ENCODE peak calls at places on chromosomes 5 and 9, in four cellular contexts. F is suprapubic skin, H is kidney, K is AG04450. D is an unnamed sample.

GRCh38 chr5:8340739-8341344 is 471.9 kb downstream of the MTRR start:
- DNase-seq in F (no peak), H (no peak), K (no peak), D (no peak)

GRCh38 chr5:6585939-6586646 is 46.8 kb downstream of the NSUN2 start:
- DNase-seq in F (no peak), H (no peak), K (no peak), D (no peak)

GRCh38 chr5:132714456-132715307 is 22.7 kb downstream of the KIF3A start:
- DNase-seq in F (no peak), H (no peak), K (no peak), D (no peak)

GRCh38 chr5:132426525-132427138 is 57.1 kb downstream of the SLC22A5 start:
- DNase-seq in F (peak), H (peak), K (peak), D (peak)

GRCh38 chr5:14807471-14807870 is 64.1 kb downstream of the ANKH start:
- DNase-seq in F (no peak), H (no peak), K (no peak), D (no peak)

GRCh38 chr5:89343666-89344065 is 460.7 kb upstream of the MEF2C start:
- DNase-seq in F (no peak), H (no peak), K (no peak), D (no peak)

GRCh38 chr9:72351538-72352453 is 13.2 kb downstream of the ZFAND5 start:
- DNase-seq in F (no peak), H (no peak), K (no peak), D (peak)

GRCh38 chr5:57859626-57860025 is 377.0 kb upstream of the ACTBL2 start:
- DNase-seq in F (no peak), H (no peak), K (no peak), D (no peak)

GRCh38 chr5:139700711-139701693 is 52.9 kb downstream of the CXXC5 start:
- DNase-seq in F (peak), H (no peak), K (no peak), D (no peak)

GRCh38 chr9:81653240-81653639 is 36.1 kb downstream of the TLE1 start:
- DNase-seq in F (no peak), H (no peak), K (no peak), D (no peak)

GRCh38 chr9:33923998-33924701 is 107.2 kb downstream of the UBE2R2 start:
- DNase-seq in F (no peak), H (peak), K (no peak), D (no peak)

GRCh38 chr5:93219641-93220145 is 361.3 kb downstream of the NR2F1-AS1 start:
- DNase-seq in F (no peak), H (no peak), K (no peak), D (no peak)

GRCh38 chr9:37801287-37801850 is 772 bp downstream of the DCAF10 start:
- DNase-seq in F (peak), H (peak), K (no peak), D (no peak)

GRCh38 chr5:88244686-88245085 is 24.0 kb downstream of the TMEM161B start:
- DNase-seq in F (no peak), H (no peak), K (no peak), D (no peak)

GRCh38 chr9:16526380-16526779 is 344.1 kb downstream of the BNC2 start:
- DNase-seq in F (no peak), H (no peak), K (no peak), D (no peak)

GRCh38 chr5:138241688-138242547 is 28.8 kb upstream of the CDC23 start:
- DNase-seq in F (no peak), H (peak), K (no peak), D (no peak)

GRCh38 chr9:88106492-88106891 is 31.8 kb downstream of the SPATA31C2 start:
- DNase-seq in F (no peak), H (no peak), K (no peak), D (no peak)

GRCh38 chr5:175520321-175520720 is 42.0 kb downstream of the SFXN1 start:
- DNase-seq in F (no peak), H (no peak), K (no peak), D (no peak)

GRCh38 chr5:72467987-72468386 is 39.2 kb downstream of the ZNF366 start:
- DNase-seq in F (no peak), H (no peak), K (no peak), D (no peak)

GRCh38 chr9:136011376-136011702 is 50.2 kb upstream of the UBAC1 start:
- DNase-seq in F (no peak), H (no peak), K (no peak), D (no peak)

GRCh38 chr5:41629897-41630296 is 119.5 kb upstream of the PLCXD3 start:
- DNase-seq in F (no peak), H (no peak), K (no peak), D (no peak)

GRCh38 chr5:156271569-156271968 is 55.4 kb upstream of the SGCD start:
- DNase-seq in F (no peak), H (no peak), K (no peak), D (no peak)

GRCh38 chr9:68759981-68760673 is 55.1 kb downstream of the PIP5K1B start:
- DNase-seq in F (no peak), H (no peak), K (no peak), D (no peak)

GRCh38 chr5:160339406-160340140 is 27.2 kb upstream of the CCNJL start:
- DNase-seq in F (no peak), H (no peak), K (no peak), D (no peak)

GRCh38 chr5:62001640-62002039 is 304.4 kb upstream of the KIF2A start:
- DNase-seq in F (no peak), H (no peak), K (no peak), D (no peak)

GRCh38 chr9:98833090-98833956 is 25.9 kb downstream of the GALNT12 start:
- DNase-seq in F (no peak), H (no peak), K (no peak), D (no peak)

GRCh38 chr5:150355791-150356190 is 1.7 kb upstream of the TCOF1 start:
- DNase-seq in F (no peak), H (no peak), K (no peak), D (no peak)

GRCh38 chr5:138611295-138612220 is 36.4 kb upstream of the HSPA9 start:
- DNase-seq in F (peak), H (no peak), K (no peak), D (no peak)

GRCh38 chr5:93717162-93717561 is 24.2 kb downstream of the POU5F2 start:
- DNase-seq in F (no peak), H (no peak), K (no peak), D (no peak)

GRCh38 chr5:78607864-78608263 is 40.7 kb downstream of the LHFPL2 start:
- DNase-seq in F (no peak), H (no peak), K (no peak), D (no peak)

GRCh38 chr9:130766031-130766903 is 68.8 kb upstream of the ABL1 start:
- DNase-seq in F (no peak), H (no peak), K (no peak), D (no peak)

GRCh38 chr5:135814254-135814653 is 20.2 kb upstream of the SLC25A48 start:
- DNase-seq in F (no peak), H (no peak), K (no peak), D (no peak)

GRCh38 chr9:84567776-84568175 is 101.8 kb upstream of the NTRK2 start:
- DNase-seq in F (no peak), H (no peak), K (no peak), D (no peak)

GRCh38 chr9:120186276-120186675 is 393.7 kb downstream of the CDK5RAP2 start:
- DNase-seq in F (no peak), H (no peak), K (no peak), D (no peak)

GRCh38 chr5:179795049-179795862 is 1.5 kb downstream of the LTC4S start:
- DNase-seq in F (peak), H (peak), K (no peak), D (no peak)

GRCh38 chr5:176621661-176622079 is 8.7 kb downstream of the SNCB start:
- DNase-seq in F (no peak), H (peak), K (no peak), D (no peak)

GRCh38 chr5:159571501-159572244 is 241.4 kb upstream of the IL12B start:
- DNase-seq in F (no peak), H (no peak), K (no peak), D (no peak)

GRCh38 chr5:157574456-157575095 is 999 bp downstream of the ADAM19 start:
- DNase-seq in F (no peak), H (peak), K (no peak), D (no peak)

GRCh38 chr9:79621916-79622575 is 50.3 kb downstream of the TLE4 start:
- DNase-seq in F (no peak), H (no peak), K (no peak), D (no peak)

GRCh38 chr9:96392263-96392662 is 8.8 kb upstream of the SLC35D2 start:
- DNase-seq in F (no peak), H (no peak), K (no peak), D (no peak)

GRCh38 chr9:96395964-96396363 is 12.5 kb upstream of the SLC35D2 start:
- DNase-seq in F (no peak), H (no peak), K (no peak), D (no peak)

GRCh38 chr9:96398582-96399334 is 15.2 kb upstream of the SLC35D2 start:
- DNase-seq in F (no peak), H (no peak), K (no peak), D (no peak)

GRCh38 chr9:96391021-96391765 is 7.7 kb upstream of the SLC35D2 start:
- DNase-seq in F (no peak), H (no peak), K (no peak), D (no peak)

DNA sequence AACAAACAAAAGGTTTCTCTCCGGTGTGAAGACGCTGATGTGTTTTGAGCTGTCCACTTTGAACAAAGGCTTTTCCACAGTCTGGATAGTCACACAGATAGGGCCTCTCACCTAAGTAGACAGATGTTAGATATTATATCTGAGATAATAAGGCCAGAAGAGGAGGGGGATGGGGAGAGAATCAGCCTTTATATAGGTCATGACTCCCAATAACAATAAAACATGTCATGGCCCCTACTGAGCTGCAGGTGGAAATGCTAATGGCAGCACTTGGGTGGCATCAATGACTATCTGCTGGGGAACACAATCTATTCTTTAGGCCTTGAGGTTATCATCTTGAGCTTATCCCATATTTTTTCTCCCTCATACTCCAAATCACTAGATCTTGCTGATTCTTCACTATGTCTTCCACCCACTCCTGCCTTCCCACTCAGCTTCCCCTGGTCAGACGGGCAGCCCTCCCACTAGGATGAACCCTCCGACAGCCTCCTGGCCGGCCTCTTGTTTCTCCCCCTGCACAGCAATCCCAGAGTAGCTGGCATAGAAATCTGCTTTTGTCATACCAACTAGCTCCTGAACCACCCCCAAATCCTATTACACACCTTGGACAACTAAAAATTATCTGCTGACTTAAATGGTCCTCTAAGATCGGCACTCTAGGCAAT is 11.5 kb upstream of the SLC35D2 start:
- DNase-seq in F (no peak), H (no peak), K (no peak), D (no peak)
- H3K4me3 ChIP-seq in F (no peak), H (no peak), K (no peak), D (no peak)

GRCh38 chr9:6049798-6050197 is 34.4 kb upstream of the RANBP6 start:
- DNase-seq in F (no peak), H (no peak), K (no peak), D (no peak)
- TF ChIP-seq CTCF in F (no peak), H (no peak), K (peak), D (peak)

GRCh38 chr5:55387865-55388264 is 80.1 kb downstream of the MTREX start:
- DNase-seq in F (no peak), H (no peak), K (no peak), D (no peak)

GRCh38 chr5:55384072-55384471 is 76.3 kb downstream of the MTREX start:
- DNase-seq in F (no peak), H (no peak), K (no peak), D (no peak)

GRCh38 chr5:55383254-55383653 is 75.5 kb downstream of the MTREX start:
- DNase-seq in F (no peak), H (no peak), K (no peak), D (no peak)

GRCh38 chr5:55385227-55385626 is 77.4 kb downstream of the MTREX start:
- DNase-seq in F (no peak), H (no peak), K (no peak), D (no peak)
- H3K4me3 ChIP-seq in F (no peak), H (no peak), K (no peak), D (no peak)

GRCh38 chr5:112372543-112372942 is 46.5 kb downstream of the EPB41L4A start:
- DNase-seq in F (no peak), H (no peak), K (no peak), D (no peak)
- TF ChIP-seq CTCF in F (no peak), H (peak), K (no peak), D (no peak)

GRCh38 chr5:100852051-100852450 is 51.0 kb downstream of the ST8SIA4 start:
- DNase-seq in F (no peak), H (no peak), K (no peak), D (no peak)

GRCh38 chr5:100841358-100842076 is 61.6 kb downstream of the ST8SIA4 start:
- DNase-seq in F (no peak), H (no peak), K (no peak), D (no peak)

GRCh38 chr5:100840769-100841168 is 62.3 kb downstream of the ST8SIA4 start:
- DNase-seq in F (no peak), H (no peak), K (no peak), D (no peak)

DNA sequence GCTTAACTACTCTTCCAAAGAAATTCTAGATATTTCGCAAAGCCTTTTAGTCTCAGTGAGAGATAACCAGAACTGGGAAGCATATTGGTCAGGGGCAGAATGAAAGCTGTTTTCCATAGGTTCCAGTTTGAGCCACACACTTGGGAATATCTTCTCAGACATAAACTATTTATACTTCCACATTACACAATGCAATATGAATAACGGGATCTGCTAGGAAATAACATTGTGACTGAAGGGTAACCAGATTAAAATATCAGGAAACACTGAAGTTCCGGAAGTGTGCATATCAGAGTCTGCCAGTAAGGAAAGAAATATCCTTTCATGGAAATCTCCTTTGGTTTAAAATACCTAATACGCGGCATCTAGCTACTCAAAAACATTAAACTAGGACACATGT is 56.4 kb downstream of the ST8SIA4 start:
- DNase-seq in F (no peak), H (no peak), K (no peak), D (no peak)
- H3K4me3 ChIP-seq in F (no peak), H (no peak), K (no peak), D (no peak)

GRCh38 chr9:137759117-137759516 is 118.5 kb upstream of the CACNA1B start:
- DNase-seq in F (no peak), H (peak), K (no peak), D (no peak)

GRCh38 chr9:137759649-137760321 is 117.8 kb upstream of the CACNA1B start:
- DNase-seq in F (no peak), H (peak), K (no peak), D (no peak)

GRCh38 chr9:137761032-137761431 is 116.5 kb upstream of the CACNA1B start:
- DNase-seq in F (no peak), H (no peak), K (no peak), D (no peak)

GRCh38 chr9:137761793-137762192 is 115.8 kb upstream of the CACNA1B start:
- DNase-seq in F (no peak), H (peak), K (no peak), D (no peak)

GRCh38 chr9:137760426-137760825 is 117.2 kb upstream of the CACNA1B start:
- DNase-seq in F (no peak), H (peak), K (no peak), D (no peak)
- TF ChIP-seq CTCF in F (no peak), H (no peak), K (no peak), D (no peak)

GRCh38 chr9:134069536-134070399 is 1.9 kb upstream of the BRD3 start:
- DNase-seq in F (peak), H (peak), K (no peak), D (no peak)

GRCh38 chr9:134066923-134067851 is 639 bp downstream of the BRD3 start:
- DNase-seq in F (peak), H (peak), K (no peak), D (no peak)

GRCh38 chr9:134068742-134069535 is 1.1 kb upstream of the BRD3 start:
- DNase-seq in F (peak), H (peak), K (no peak), D (no peak)

GRCh38 chr9:134066546-134066922 is 1.3 kb downstream of the BRD3 start:
- DNase-seq in F (no peak), H (no peak), K (no peak), D (no peak)

DNA sequence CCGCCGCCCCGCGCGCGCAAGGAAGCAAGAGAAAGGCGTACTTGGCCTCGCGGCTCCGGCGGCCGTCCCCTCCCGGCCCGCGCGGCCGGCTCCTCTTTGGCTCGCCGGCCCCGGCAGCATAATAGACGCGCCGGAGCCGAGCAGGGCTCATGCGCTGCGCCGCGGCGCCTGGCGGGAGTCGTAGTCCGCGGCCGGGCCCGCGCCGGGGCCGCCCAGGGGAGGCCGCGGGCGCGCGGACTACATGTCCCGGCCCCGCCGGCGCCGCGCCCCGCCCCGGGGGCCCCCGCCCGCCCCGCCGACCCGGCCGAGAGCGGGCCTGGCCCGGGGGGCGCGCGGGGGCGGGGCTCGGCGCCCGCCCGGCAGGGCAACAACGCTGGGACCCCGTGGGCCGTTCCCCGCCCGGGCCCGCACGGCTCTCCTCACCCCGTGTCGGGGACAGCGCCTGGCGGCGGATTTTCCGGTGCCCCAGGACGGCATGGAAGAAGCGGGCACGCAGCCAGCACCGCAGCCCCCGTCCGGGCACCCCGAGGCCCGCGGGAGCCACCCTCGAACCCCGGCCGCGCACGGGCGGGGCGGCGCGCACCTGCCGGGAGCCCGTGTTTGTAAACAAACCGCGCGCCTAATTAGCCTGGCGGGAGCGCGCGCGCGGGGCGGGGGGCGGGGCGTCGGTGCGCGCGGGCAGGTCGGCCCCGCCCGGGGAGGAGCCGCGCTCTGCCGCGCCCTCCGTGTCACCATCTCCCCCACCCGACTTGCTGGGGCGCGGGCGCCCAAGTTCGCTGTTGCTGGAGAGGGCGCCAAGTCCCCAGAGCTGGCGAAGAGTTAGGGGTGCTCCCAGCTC is at the start of gene BRD3:
- DNase-seq in F (peak), H (peak), K (peak), D (peak)
- H3K4me3 ChIP-seq in F (peak), H (peak), K (peak), D (peak)

DNA sequence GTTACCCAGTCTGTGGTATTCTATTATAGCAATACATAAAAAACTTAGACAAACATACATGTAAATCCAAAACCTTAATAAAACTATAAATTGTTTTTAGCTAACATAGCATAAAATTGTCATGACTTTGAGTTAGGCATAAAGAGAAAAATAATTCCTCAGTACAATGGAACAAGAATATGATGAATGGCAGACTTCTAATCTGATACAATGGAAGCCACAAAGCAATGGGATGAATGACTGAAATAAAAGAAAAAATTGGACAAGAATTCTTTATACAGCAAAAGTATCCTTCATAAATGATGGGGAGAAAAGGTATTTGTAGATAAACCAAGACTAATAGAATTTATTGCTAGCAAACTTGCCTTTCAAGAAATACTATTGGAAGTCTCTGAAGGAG is 524.2 kb downstream of the GABRG2 start:
- DNase-seq in F (no peak), H (no peak), K (no peak), D (no peak)
- TF ChIP-seq CTCF in F (no peak), H (no peak), K (no peak), D (no peak)

D was measured in AG04449.